ENCODE peak calls at places on chromosomes 16 and 17, in seven cellular contexts. One of them, this sample, is unnamed.

GRCh38 chr16:1152123-1152638 is 725 bp upstream of the CACNA1H start:
- DNase-seq in pancreas: no peak
- DNase-seq in mammary epithelial cell: no peak
- DNase-seq in cardiac muscle cell: peak; percentile 56
- DNase-seq in left lung: no peak
- DNase-seq in tibial artery: no peak
- DNase-seq in HepG2: no peak
- DNase-seq in this sample: no peak

GRCh38 chr17:29563816-29564215 is 3.0 kb downstream of the ABHD15 start:
- DNase-seq in left lung: no peak
- DNase-seq in tibial artery: no peak
- DNase-seq in mammary epithelial cell: no peak
- DNase-seq in HepG2: no peak
- DNase-seq in cardiac muscle cell: no peak
- DNase-seq in pancreas: no peak
- DNase-seq in this sample: no peak

GRCh38 chr16:57755061-57755684 is 19.6 kb downstream of the KATNB1 start:
- DNase-seq in tibial artery: no peak
- DNase-seq in left lung: no peak
- DNase-seq in HepG2: no peak
- DNase-seq in mammary epithelial cell: no peak
- DNase-seq in pancreas: no peak
- DNase-seq in cardiac muscle cell: no peak
- DNase-seq in this sample: peak; percentile 10

GRCh38 chr17:17523001-17523713 is 27.0 kb upstream of the RASD1 start:
- DNase-seq in tibial artery: no peak
- DNase-seq in mammary epithelial cell: no peak
- DNase-seq in pancreas: peak; percentile 76
- DNase-seq in cardiac muscle cell: no peak
- DNase-seq in HepG2: no peak
- DNase-seq in left lung: no peak
- DNase-seq in this sample: peak; percentile 17

GRCh38 chr16:648071-648785 is 937 bp upstream of the WDR90 start:
- DNase-seq in cardiac muscle cell: peak; percentile 37
- DNase-seq in left lung: no peak
- DNase-seq in mammary epithelial cell: peak; percentile 23
- DNase-seq in tibial artery: no peak
- DNase-seq in pancreas: peak; percentile 87
- DNase-seq in HepG2: peak; percentile 57
- DNase-seq in this sample: no peak

GRCh38 chr17:8153957-8154607 is 1.9 kb upstream of the PER1 start:
- DNase-seq in pancreas: peak; percentile 100
- DNase-seq in mammary epithelial cell: peak; percentile 97
- DNase-seq in cardiac muscle cell: peak; percentile 92
- DNase-seq in HepG2: peak; percentile 69
- DNase-seq in left lung: peak; percentile 99
- DNase-seq in tibial artery: peak; percentile 99
- DNase-seq in this sample: peak; percentile 100

GRCh38 chr16:15963307-15963910 is 14.0 kb downstream of the ABCC1 start:
- DNase-seq in cardiac muscle cell: no peak
- DNase-seq in tibial artery: no peak
- DNase-seq in left lung: no peak
- DNase-seq in pancreas: no peak
- DNase-seq in mammary epithelial cell: no peak
- DNase-seq in HepG2: no peak
- DNase-seq in this sample: no peak

GRCh38 chr17:50380369-50381259 is 7.6 kb downstream of the EME1 start:
- DNase-seq in mammary epithelial cell: no peak
- DNase-seq in HepG2: no peak
- DNase-seq in pancreas: no peak
- DNase-seq in left lung: no peak
- DNase-seq in tibial artery: no peak
- DNase-seq in cardiac muscle cell: no peak
- DNase-seq in this sample: no peak

GRCh38 chr16:54286330-54287017 is at the start of gene IRX3:
- DNase-seq in cardiac muscle cell: peak; percentile 96
- DNase-seq in left lung: peak; percentile 89
- DNase-seq in tibial artery: peak; percentile 87
- DNase-seq in HepG2: peak; percentile 91
- DNase-seq in mammary epithelial cell: peak; percentile 94
- DNase-seq in pancreas: peak; percentile 63
- DNase-seq in this sample: peak; percentile 69

GRCh38 chr16:74034862-74035261 is 261.8 kb upstream of the PSMD7 start:
- DNase-seq in pancreas: no peak
- DNase-seq in tibial artery: no peak
- DNase-seq in cardiac muscle cell: peak; percentile 47
- DNase-seq in mammary epithelial cell: peak; percentile 6
- DNase-seq in left lung: no peak
- DNase-seq in HepG2: peak; percentile 27
- DNase-seq in this sample: no peak

GRCh38 chr16:49972280-49972679 is 52.7 kb upstream of the CNEP1R1 start:
- DNase-seq in HepG2: no peak
- DNase-seq in mammary epithelial cell: no peak
- DNase-seq in cardiac muscle cell: no peak
- DNase-seq in pancreas: no peak
- DNase-seq in tibial artery: no peak
- DNase-seq in left lung: no peak
- DNase-seq in this sample: no peak

GRCh38 chr17:36837616-36838272 is 99.5 kb upstream of the LHX1 start:
- DNase-seq in HepG2: no peak
- DNase-seq in pancreas: no peak
- DNase-seq in left lung: no peak
- DNase-seq in cardiac muscle cell: no peak
- DNase-seq in tibial artery: no peak
- DNase-seq in mammary epithelial cell: no peak
- DNase-seq in this sample: no peak

GRCh38 chr17:49823614-49824013 is 24.3 kb downstream of the TAC4 start:
- DNase-seq in left lung: no peak
- DNase-seq in mammary epithelial cell: no peak
- DNase-seq in HepG2: no peak
- DNase-seq in cardiac muscle cell: no peak
- DNase-seq in pancreas: no peak
- DNase-seq in tibial artery: no peak
- DNase-seq in this sample: no peak

GRCh38 chr17:44362964-44363612 is 565 bp downstream of the FAM171A2 start:
- DNase-seq in pancreas: no peak
- DNase-seq in mammary epithelial cell: no peak
- DNase-seq in HepG2: no peak
- DNase-seq in left lung: no peak
- DNase-seq in cardiac muscle cell: peak; percentile 53
- DNase-seq in tibial artery: no peak
- DNase-seq in this sample: no peak

GRCh38 chr16:81600275-81600674 is 155.7 kb downstream of the CMIP start:
- DNase-seq in left lung: no peak
- DNase-seq in pancreas: no peak
- DNase-seq in cardiac muscle cell: peak; percentile 80
- DNase-seq in HepG2: peak; percentile 84
- DNase-seq in mammary epithelial cell: peak; percentile 61
- DNase-seq in tibial artery: no peak
- DNase-seq in this sample: no peak

GRCh38 chr17:40909755-40910154 is 24.7 kb upstream of the KRT20 start:
- DNase-seq in pancreas: no peak
- DNase-seq in HepG2: peak; percentile 63
- DNase-seq in mammary epithelial cell: peak; percentile 82
- DNase-seq in left lung: no peak
- DNase-seq in tibial artery: no peak
- DNase-seq in cardiac muscle cell: no peak
- DNase-seq in this sample: no peak

GRCh38 chr17:81551458-81552243 is 502 bp downstream of the FAAP100 start:
- DNase-seq in tibial artery: no peak
- DNase-seq in cardiac muscle cell: peak; percentile 43
- DNase-seq in HepG2: peak; percentile 47
- DNase-seq in pancreas: peak; percentile 65
- DNase-seq in mammary epithelial cell: peak; percentile 21
- DNase-seq in left lung: no peak
- DNase-seq in this sample: no peak

GRCh38 chr17:66900126-66901010 is 64.1 kb upstream of the CACNG4 start:
- DNase-seq in pancreas: no peak
- DNase-seq in mammary epithelial cell: no peak
- DNase-seq in tibial artery: no peak
- DNase-seq in HepG2: peak; percentile 33
- DNase-seq in cardiac muscle cell: no peak
- DNase-seq in left lung: no peak
- DNase-seq in this sample: no peak

GRCh38 chr16:4370151-4370550 is 1.5 kb upstream of the VASN start:
- DNase-seq in tibial artery: no peak
- DNase-seq in left lung: no peak
- DNase-seq in mammary epithelial cell: no peak
- DNase-seq in HepG2: no peak
- DNase-seq in cardiac muscle cell: no peak
- DNase-seq in pancreas: no peak
- DNase-seq in this sample: no peak

GRCh38 chr16:56204836-56205235 is 13.5 kb downstream of the GNAO1 start:
- DNase-seq in pancreas: no peak
- DNase-seq in HepG2: no peak
- DNase-seq in left lung: no peak
- DNase-seq in tibial artery: no peak
- DNase-seq in cardiac muscle cell: no peak
- DNase-seq in mammary epithelial cell: no peak
- DNase-seq in this sample: no peak

GRCh38 chr16:56202036-56202435 is 10.7 kb downstream of the GNAO1 start:
- DNase-seq in HepG2: no peak
- DNase-seq in mammary epithelial cell: peak; percentile 21
- DNase-seq in pancreas: no peak
- DNase-seq in left lung: no peak
- DNase-seq in tibial artery: peak; percentile 30
- DNase-seq in cardiac muscle cell: no peak
- DNase-seq in this sample: no peak

GRCh38 chr16:56199164-56199563 is 7.9 kb downstream of the GNAO1 start:
- DNase-seq in mammary epithelial cell: no peak
- DNase-seq in HepG2: no peak
- DNase-seq in cardiac muscle cell: no peak
- DNase-seq in pancreas: no peak
- DNase-seq in left lung: no peak
- DNase-seq in tibial artery: no peak
- DNase-seq in this sample: no peak

GRCh38 chr16:56201030-56201429 is 9.7 kb downstream of the GNAO1 start:
- DNase-seq in HepG2: no peak
- DNase-seq in tibial artery: no peak
- DNase-seq in left lung: no peak
- DNase-seq in pancreas: no peak
- DNase-seq in mammary epithelial cell: no peak
- DNase-seq in cardiac muscle cell: no peak
- DNase-seq in this sample: no peak

GRCh38 chr16:56203052-56203451 is 11.8 kb downstream of the GNAO1 start:
- DNase-seq in left lung: no peak
- DNase-seq in cardiac muscle cell: no peak
- DNase-seq in HepG2: peak; percentile 63
- DNase-seq in tibial artery: peak; percentile 42
- DNase-seq in pancreas: no peak
- DNase-seq in mammary epithelial cell: peak; percentile 12
- DNase-seq in this sample: peak; percentile 26
- TF ChIP-seq CTCF in left lung: no peak
- TF ChIP-seq CTCF in cardiac muscle cell: peak; percentile 14
- TF ChIP-seq CTCF in HepG2: peak; percentile 71
- TF ChIP-seq CTCF in tibial artery: no peak
- TF ChIP-seq CTCF in pancreas: no peak
- TF ChIP-seq CTCF in mammary epithelial cell: peak; percentile 33
- TF ChIP-seq CTCF in this sample: no peak

DNA sequence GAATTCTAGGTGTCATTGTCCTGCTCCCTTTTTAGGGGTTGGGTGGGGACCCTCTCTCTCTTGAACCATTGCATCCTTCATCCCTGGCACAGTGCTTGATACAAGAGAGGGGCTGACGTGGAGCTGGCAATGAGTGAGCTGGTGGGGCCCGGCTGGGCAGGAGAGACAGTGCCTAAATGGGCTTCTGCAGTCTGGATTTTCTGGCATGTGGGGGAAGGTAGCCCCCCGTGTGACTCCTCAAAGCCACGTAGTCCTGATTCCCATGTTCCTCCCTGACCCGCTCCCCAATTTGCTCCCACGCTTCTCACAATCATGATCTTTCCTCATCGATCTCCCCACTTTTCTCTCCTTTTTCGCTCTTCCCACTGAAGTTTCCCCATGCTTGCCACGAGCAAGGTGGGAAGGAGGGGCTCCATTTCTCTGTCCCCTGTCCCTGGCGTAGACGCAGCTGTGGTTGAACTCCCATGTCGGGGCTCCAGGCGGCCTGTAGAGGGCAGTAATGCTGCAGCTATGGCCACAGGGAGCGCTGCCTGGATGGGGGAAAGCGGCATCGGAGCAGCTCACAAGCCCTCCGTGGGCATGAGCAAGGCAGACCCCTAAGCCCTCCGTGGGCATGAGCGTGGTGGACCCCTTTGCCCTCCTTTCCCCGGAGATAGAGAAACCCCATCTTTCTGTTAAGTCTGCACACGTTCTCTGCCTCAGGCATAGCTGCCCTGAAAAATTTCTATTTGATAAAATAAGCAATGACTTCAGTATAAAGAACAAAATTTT is 47.5 kb downstream of the HAPSTR1 start:
- DNase-seq in mammary epithelial cell: no peak
- DNase-seq in cardiac muscle cell: peak; percentile 84
- DNase-seq in pancreas: peak; percentile 64
- DNase-seq in HepG2: peak; percentile 73
- DNase-seq in tibial artery: peak; percentile 62
- DNase-seq in left lung: peak; percentile 66
- DNase-seq in this sample: peak; percentile 63
- H3K27ac ChIP-seq in mammary epithelial cell: no peak overlapping the region
- H3K27ac ChIP-seq in cardiac muscle cell: no peak overlapping the region
- H3K27ac ChIP-seq in pancreas: no peak overlapping the region
- H3K27ac ChIP-seq in HepG2: no peak overlapping the region
- H3K27ac ChIP-seq in tibial artery: no peak overlapping the region
- H3K27ac ChIP-seq in left lung: no peak overlapping the region
- H3K27ac ChIP-seq in this sample: no peak overlapping the region

GRCh38 chr17:83057397-83057761 is 22.0 kb upstream of the METRNL start:
- DNase-seq in left lung: peak; percentile 28
- DNase-seq in HepG2: no peak
- DNase-seq in tibial artery: no peak
- DNase-seq in mammary epithelial cell: no peak
- DNase-seq in pancreas: no peak
- DNase-seq in cardiac muscle cell: no peak
- DNase-seq in this sample: no peak
- H3K4me1 ChIP-seq in left lung: peaks cover 8% of the 10 kb centered on the region
- H3K4me1 ChIP-seq in HepG2: peaks cover 40% of the 10 kb centered on the region
- H3K4me1 ChIP-seq in tibial artery: peaks cover 26% of the 10 kb centered on the region
- H3K4me1 ChIP-seq in mammary epithelial cell: peaks cover 8% of the 10 kb centered on the region
- H3K4me1 ChIP-seq in pancreas: no peaks in the 10 kb centered on the region
- H3K4me1 ChIP-seq in cardiac muscle cell: peaks cover 8% of the 10 kb centered on the region
- H3K4me1 ChIP-seq in this sample: peaks cover 25% of the 10 kb centered on the region

GRCh38 chr17:73342057-73342522 is 30.3 kb upstream of the CDC42EP4 start:
- DNase-seq in left lung: peak; percentile 78
- DNase-seq in mammary epithelial cell: peak; percentile 96
- DNase-seq in HepG2: no peak
- DNase-seq in pancreas: peak; percentile 44
- DNase-seq in cardiac muscle cell: peak; percentile 35
- DNase-seq in tibial artery: peak; percentile 64
- DNase-seq in this sample: no peak

GRCh38 chr17:73338566-73339247 is 26.9 kb upstream of the CDC42EP4 start:
- DNase-seq in tibial artery: no peak
- DNase-seq in left lung: no peak
- DNase-seq in HepG2: no peak
- DNase-seq in mammary epithelial cell: no peak
- DNase-seq in cardiac muscle cell: no peak
- DNase-seq in pancreas: no peak
- DNase-seq in this sample: no peak

GRCh38 chr17:73341350-73342056 is 29.7 kb upstream of the CDC42EP4 start:
- DNase-seq in pancreas: no peak
- DNase-seq in cardiac muscle cell: no peak
- DNase-seq in mammary epithelial cell: no peak
- DNase-seq in HepG2: no peak
- DNase-seq in tibial artery: no peak
- DNase-seq in left lung: no peak
- DNase-seq in this sample: no peak

GRCh38 chr17:73338050-73338491 is 26.3 kb upstream of the CDC42EP4 start:
- DNase-seq in tibial artery: peak; percentile 61
- DNase-seq in pancreas: no peak
- DNase-seq in mammary epithelial cell: no peak
- DNase-seq in HepG2: no peak
- DNase-seq in left lung: no peak
- DNase-seq in cardiac muscle cell: no peak
- DNase-seq in this sample: no peak

GRCh38 chr17:73340093-73340596 is 28.3 kb upstream of the CDC42EP4 start:
- DNase-seq in tibial artery: peak; percentile 67
- DNase-seq in mammary epithelial cell: peak; percentile 100
- DNase-seq in pancreas: no peak
- DNase-seq in left lung: peak; percentile 56
- DNase-seq in cardiac muscle cell: no peak
- DNase-seq in HepG2: peak; percentile 88
- DNase-seq in this sample: no peak
- TF ChIP-seq CTCF in tibial artery: peak; percentile 18
- TF ChIP-seq CTCF in mammary epithelial cell: peak; percentile 71
- TF ChIP-seq CTCF in pancreas: no peak
- TF ChIP-seq CTCF in left lung: no peak
- TF ChIP-seq CTCF in cardiac muscle cell: peak; percentile 47
- TF ChIP-seq CTCF in HepG2: peak; percentile 12
- TF ChIP-seq CTCF in this sample: peak; percentile 12